ENCODE peak calls at places on chromosomes 6 and 20, in four cellular contexts. One of them, this sample, is unnamed.

GRCh38 chr6:29908710-29909109 is 33.6 kb upstream of the HLA-A start:
- DNase-seq in GM12865: no peak
- DNase-seq in uterus: no peak
- DNase-seq in tibial nerve: no peak
- DNase-seq in this sample: no peak

GRCh38 chr6:150613269-150613668 is 13.6 kb downstream of the PLEKHG1 start:
- DNase-seq in tibial nerve: no peak
- DNase-seq in uterus: no peak
- DNase-seq in GM12865: no peak
- DNase-seq in this sample: no peak

GRCh38 chr20:33828326-33828834 is 17.2 kb downstream of the CHMP4B start:
- DNase-seq in uterus: no peak
- DNase-seq in tibial nerve: no peak
- DNase-seq in GM12865: no peak
- DNase-seq in this sample: no peak

GRCh38 chr20:11041396-11041795 is 367.6 kb upstream of the JAG1 start:
- DNase-seq in tibial nerve: no peak
- DNase-seq in uterus: no peak
- DNase-seq in GM12865: no peak
- DNase-seq in this sample: no peak

GRCh38 chr6:136921936-136922679 is at the start of gene SLC35D3:
- DNase-seq in tibial nerve: no peak
- DNase-seq in uterus: no peak
- DNase-seq in GM12865: peak
- DNase-seq in this sample: no peak

GRCh38 chr20:62617711-62618483 is 24.4 kb upstream of the SLCO4A1 start:
- DNase-seq in uterus: no peak
- DNase-seq in GM12865: peak
- DNase-seq in tibial nerve: no peak
- DNase-seq in this sample: peak

GRCh38 chr6:33000053-33000452 is 9.3 kb downstream of the HLA-DOA start:
- DNase-seq in tibial nerve: no peak
- DNase-seq in GM12865: peak
- DNase-seq in uterus: no peak
- DNase-seq in this sample: no peak

GRCh38 chr20:23602699-23603098 is 3.0 kb downstream of the CST9 start:
- DNase-seq in uterus: no peak
- DNase-seq in GM12865: no peak
- DNase-seq in tibial nerve: no peak
- DNase-seq in this sample: no peak

GRCh38 chr6:144857086-144857485 is 572.0 kb downstream of the UTRN start:
- DNase-seq in tibial nerve: no peak
- DNase-seq in GM12865: no peak
- DNase-seq in uterus: no peak
- DNase-seq in this sample: no peak

GRCh38 chr20:50981714-50982048 is 23.1 kb downstream of the MOCS3 start:
- DNase-seq in tibial nerve: no peak
- DNase-seq in GM12865: no peak
- DNase-seq in uterus: no peak
- DNase-seq in this sample: no peak

GRCh38 chr6:4489538-4489937 is 286.7 kb upstream of the CDYL start:
- DNase-seq in uterus: no peak
- DNase-seq in tibial nerve: no peak
- DNase-seq in GM12865: no peak
- DNase-seq in this sample: no peak

GRCh38 chr6:157150076-157150475 is 173.2 kb downstream of the TMEM242 start:
- DNase-seq in tibial nerve: no peak
- DNase-seq in GM12865: no peak
- DNase-seq in uterus: no peak
- DNase-seq in this sample: no peak

GRCh38 chr6:161410736-161411135 is 136.9 kb upstream of the AGPAT4 start:
- DNase-seq in uterus: no peak
- DNase-seq in tibial nerve: no peak
- DNase-seq in GM12865: no peak
- DNase-seq in this sample: no peak

GRCh38 chr20:62448038-62448437 is 20.7 kb upstream of the RBBP8NL start:
- DNase-seq in uterus: no peak
- DNase-seq in tibial nerve: no peak
- DNase-seq in GM12865: no peak
- DNase-seq in this sample: no peak

GRCh38 chr6:133632906-133633305 is 256.0 kb upstream of the TCF21 start:
- DNase-seq in tibial nerve: no peak
- DNase-seq in uterus: no peak
- DNase-seq in GM12865: no peak
- DNase-seq in this sample: no peak

GRCh38 chr6:132713355-132714134 is at the start of gene VNN1:
- DNase-seq in uterus: no peak
- DNase-seq in tibial nerve: no peak
- DNase-seq in GM12865: no peak
- DNase-seq in this sample: no peak

GRCh38 chr6:167292301-167293087 is 1.4 kb downstream of the UNC93A start:
- DNase-seq in tibial nerve: no peak
- DNase-seq in uterus: no peak
- DNase-seq in GM12865: no peak
- DNase-seq in this sample: no peak

GRCh38 chr6:40373267-40373666 is 213.9 kb downstream of the LRFN2 start:
- DNase-seq in uterus: no peak
- DNase-seq in tibial nerve: no peak
- DNase-seq in GM12865: no peak
- DNase-seq in this sample: no peak

GRCh38 chr6:70281923-70282902 is 20.7 kb downstream of the COL9A1 start:
- DNase-seq in tibial nerve: no peak
- DNase-seq in uterus: no peak
- DNase-seq in GM12865: no peak
- DNase-seq in this sample: peak

GRCh38 chr20:61891476-61891875 is 174.2 kb downstream of the TAF4 start:
- DNase-seq in uterus: no peak
- DNase-seq in GM12865: no peak
- DNase-seq in tibial nerve: no peak
- DNase-seq in this sample: no peak

GRCh38 chr6:29603930-29604329 is 19.0 kb downstream of the OR2H2 start:
- DNase-seq in GM12865: no peak
- DNase-seq in uterus: no peak
- DNase-seq in tibial nerve: no peak
- DNase-seq in this sample: no peak

GRCh38 chr6:137776256-137776655 is 90.8 kb upstream of the TNFAIP3 start:
- DNase-seq in GM12865: no peak
- DNase-seq in tibial nerve: no peak
- DNase-seq in uterus: no peak
- DNase-seq in this sample: no peak

GRCh38 chr6:7758456-7758855 is 32.6 kb downstream of the BMP6 start:
- DNase-seq in tibial nerve: no peak
- DNase-seq in GM12865: no peak
- DNase-seq in uterus: no peak
- DNase-seq in this sample: no peak

GRCh38 chr20:24820345-24820744 is 128.7 kb upstream of the CST7 start:
- DNase-seq in uterus: no peak
- DNase-seq in tibial nerve: no peak
- DNase-seq in GM12865: no peak
- DNase-seq in this sample: no peak

GRCh38 chr6:46407785-46408530 is 83.3 kb downstream of the RCAN2 start:
- DNase-seq in uterus: no peak
- DNase-seq in tibial nerve: no peak
- DNase-seq in GM12865: no peak
- DNase-seq in this sample: no peak

GRCh38 chr20:2387180-2387577 is 6.5 kb downstream of the TGM6 start:
- DNase-seq in tibial nerve: no peak
- DNase-seq in uterus: no peak
- DNase-seq in GM12865: peak
- DNase-seq in this sample: no peak

GRCh38 chr6:39956951-39957350 is 22.7 kb upstream of the MOCS1 start:
- DNase-seq in tibial nerve: no peak
- DNase-seq in GM12865: no peak
- DNase-seq in uterus: no peak
- DNase-seq in this sample: no peak

GRCh38 chr6:75532521-75532920 is 38.9 kb upstream of the FILIP1 start:
- DNase-seq in tibial nerve: no peak
- DNase-seq in GM12865: no peak
- DNase-seq in uterus: no peak
- DNase-seq in this sample: no peak

GRCh38 chr6:150547511-150548222 is 52.0 kb upstream of the PLEKHG1 start:
- DNase-seq in GM12865: no peak
- DNase-seq in uterus: no peak
- DNase-seq in tibial nerve: peak
- DNase-seq in this sample: peak

GRCh38 chr6:44057238-44057930 is 69.9 kb downstream of the MRPL14 start:
- DNase-seq in GM12865: no peak
- DNase-seq in uterus: no peak
- DNase-seq in tibial nerve: no peak
- DNase-seq in this sample: no peak

GRCh38 chr6:106134906-106135634 is 48.9 kb downstream of the PRDM1 start:
- DNase-seq in uterus: no peak
- DNase-seq in GM12865: no peak
- DNase-seq in tibial nerve: no peak
- DNase-seq in this sample: no peak

GRCh38 chr20:40683221-40683893 is 5.7 kb downstream of the MAFB start:
- DNase-seq in GM12865: no peak
- DNase-seq in uterus: no peak
- DNase-seq in tibial nerve: no peak
- DNase-seq in this sample: peak

GRCh38 chr20:61803416-61803902 is 262.2 kb downstream of the TAF4 start:
- DNase-seq in uterus: no peak
- DNase-seq in tibial nerve: no peak
- DNase-seq in GM12865: no peak
- DNase-seq in this sample: no peak

This sample was measured in heart right ventricle.